ENCODE peak calls at places on chromosomes 1 and 21, in six cellular contexts. O is H9, D is fibroblast of lung, U is dorsolateral prefrontal cortex, F is HCT116, W is HFF-Myc. A is an unnamed sample.

GRCh38 chr1:64121766-64122385 is 81.5 kb upstream of the UBE2U start:
- DNase-seq in O (no peak), D (peak; percentile 57), U (no peak), F (no peak), W (no peak), A (no peak)

GRCh38 chr1:30908886-30909777 is 574 bp upstream of the SDC3 start:
- DNase-seq in O (peak; percentile 65), D (no peak), U (no peak), F (no peak), W (no peak), A (no peak)

GRCh38 chr1:15669074-15669473 is 15.0 kb upstream of the PLEKHM2 start:
- DNase-seq in O (peak; percentile 50), D (no peak), U (no peak), F (no peak), W (no peak), A (no peak)

GRCh38 chr1:209354111-209354839 is 229.2 kb upstream of the CAMK1G start:
- DNase-seq in O (peak; percentile 91), D (peak; percentile 90), U (peak; percentile 38), F (peak; percentile 85), W (peak; percentile 81), A (peak; percentile 72)

GRCh38 chr1:16727190-16728111 is 12.9 kb upstream of the RNU1-4 start:
- DNase-seq in O (peak; percentile 68), D (peak; percentile 65), U (no peak), F (peak; percentile 100), W (peak; percentile 56), A (no peak)

GRCh38 chr1:244863491-244864252 is 671 bp downstream of the HNRNPU start:
- DNase-seq in O (no peak), D (no peak), U (no peak), F (no peak), W (no peak), A (no peak)

GRCh38 chr21:28856588-28857250 is 136.0 kb downstream of the LTN1 start:
- DNase-seq in O (peak; percentile 44), D (no peak), U (no peak), F (no peak), W (no peak), A (no peak)

GRCh38 chr1:41713557-41714327 is 205.0 kb downstream of the HIVEP3 start:
- DNase-seq in O (no peak), D (peak; percentile 92), U (no peak), F (no peak), W (peak; percentile 36), A (no peak)

GRCh38 chr1:197066719-197067456 is at the start of gene F13B:
- DNase-seq in O (no peak), D (no peak), U (no peak), F (no peak), W (no peak), A (no peak)

GRCh38 chr1:89306273-89306672 is 33.6 kb upstream of the GBP5 start:
- DNase-seq in O (no peak), D (no peak), U (no peak), F (no peak), W (no peak), A (no peak)

GRCh38 chr1:155463865-155464264 is 98.7 kb downstream of the ASH1L start:
- DNase-seq in O (no peak), D (peak; percentile 87), U (no peak), F (no peak), W (peak; percentile 21), A (no peak)

GRCh38 chr1:44643721-44644330 is 30.5 kb downstream of the TMEM53 start:
- DNase-seq in O (no peak), D (peak; percentile 33), U (no peak), F (no peak), W (no peak), A (no peak)

GRCh38 chr21:14480601-14481000 is 65.5 kb downstream of the SAMSN1 start:
- DNase-seq in O (no peak), D (no peak), U (no peak), F (no peak), W (no peak), A (no peak)

GRCh38 chr1:40583980-40584379 is 52.5 kb downstream of the ZNF684 start:
- DNase-seq in O (no peak), D (no peak), U (no peak), F (no peak), W (no peak), A (no peak)

GRCh38 chr1:3732747-3733602 is 19.3 kb upstream of the CCDC27 start:
- DNase-seq in O (peak; percentile 76), D (peak; percentile 23), U (no peak), F (no peak), W (no peak), A (no peak)

GRCh38 chr1:214552174-214552608 is 789 bp upstream of the PTPN14 start:
- DNase-seq in O (peak; percentile 87), D (peak; percentile 82), U (no peak), F (peak; percentile 71), W (peak; percentile 58), A (peak; percentile 5)

GRCh38 chr21:42193131-42193671 is 25.7 kb upstream of the ABCG1 start:
- DNase-seq in O (no peak), D (peak; percentile 23), U (no peak), F (no peak), W (no peak), A (no peak)

GRCh38 chr1:54838565-54839180 is 37.5 kb upstream of the TTC22 start:
- DNase-seq in O (no peak), D (no peak), U (no peak), F (no peak), W (no peak), A (no peak)

GRCh38 chr1:89953072-89953626 is 41.8 kb upstream of the ZNF326 start:
- DNase-seq in O (peak; percentile 67), D (peak; percentile 95), U (no peak), F (peak; percentile 81), W (peak; percentile 68), A (no peak)

GRCh38 chr1:18530567-18531502 is 50.1 kb downstream of the KLHDC7A start:
- DNase-seq in O (peak; percentile 55), D (no peak), U (no peak), F (peak; percentile 21), W (no peak), A (no peak)

GRCh38 chr1:24289937-24290595 is 29.1 kb upstream of the GRHL3 start:
- DNase-seq in O (no peak), D (peak; percentile 93), U (peak; percentile 70), F (no peak), W (peak; percentile 52), A (no peak)

GRCh38 chr1:6385673-6386191 is 7.8 kb downstream of the ACOT7 start:
- DNase-seq in O (peak; percentile 93), D (peak; percentile 83), U (peak; percentile 43), F (peak; percentile 77), W (peak; percentile 41), A (peak; percentile 31)

GRCh38 chr1:162823231-162823630 is 32.7 kb downstream of the HSD17B7 start:
- DNase-seq in O (no peak), D (no peak), U (no peak), F (no peak), W (no peak), A (no peak)

GRCh38 chr1:15965228-15965767 is 10.6 kb downstream of the ZBTB17 start:
- DNase-seq in O (no peak), D (peak; percentile 82), U (no peak), F (no peak), W (no peak), A (no peak)

GRCh38 chr1:211472724-211473123 is 19.2 kb downstream of the RD3 start:
- DNase-seq in O (no peak), D (no peak), U (no peak), F (no peak), W (no peak), A (no peak)

GRCh38 chr21:31668651-31669491 is 9.4 kb downstream of the SOD1 start:
- DNase-seq in O (no peak), D (no peak), U (no peak), F (no peak), W (no peak), A (no peak)

GRCh38 chr1:205294175-205294913 is 27.2 kb downstream of the NUAK2 start:
- DNase-seq in O (peak; percentile 69), D (peak; percentile 92), U (no peak), F (no peak), W (peak; percentile 86), A (no peak)

GRCh38 chr1:35544976-35545375 is 12.2 kb downstream of the KIAA0319L start:
- DNase-seq in O (peak; percentile 76), D (no peak), U (no peak), F (no peak), W (no peak), A (no peak)
- TF ChIP-seq CTCF in O (peak; percentile 81), D (no peak), U (peak; percentile 71), F (peak; percentile 9), W (peak; percentile 10), A (peak; percentile 58)

DNA sequence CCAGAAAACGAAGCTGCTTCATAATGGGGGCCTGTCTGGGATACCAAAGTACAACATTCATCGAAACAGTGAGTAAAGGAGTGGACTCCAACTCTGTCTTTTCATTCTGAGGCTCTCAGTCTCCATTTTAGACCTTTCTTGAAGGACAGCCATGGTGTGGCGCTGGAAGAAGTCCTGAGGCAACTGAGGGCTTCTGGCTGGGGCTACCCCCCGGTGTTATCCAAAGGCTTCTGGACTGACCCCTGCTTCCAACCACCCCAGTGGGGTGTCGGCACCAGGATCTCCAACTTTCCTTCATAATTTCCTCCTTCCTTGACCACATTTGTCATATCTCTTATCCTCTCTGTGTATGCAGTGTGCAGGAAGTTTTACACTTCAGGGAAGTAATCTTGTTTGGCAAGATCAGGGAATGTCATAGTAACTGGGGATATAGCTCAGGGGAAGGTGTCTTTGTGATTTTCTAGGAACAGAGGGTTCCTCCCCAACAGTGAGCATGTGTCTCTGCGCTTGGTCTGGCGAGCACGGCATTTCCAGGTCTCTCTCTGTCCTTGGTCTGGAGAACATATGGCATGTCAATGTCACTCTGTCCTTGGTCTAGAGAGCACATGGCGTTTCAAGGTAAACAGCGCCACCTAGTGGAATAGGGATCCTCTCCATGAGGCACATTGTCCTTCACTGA is 19.4 kb upstream of the BSDC1 start:
- DNase-seq in O (peak; percentile 71), D (peak; percentile 22), U (no peak), F (peak; percentile 69), W (peak; percentile 67), A (peak; percentile 57)
- TF ChIP-seq CTCF in O (peak; percentile 87), D (peak; percentile 70), U (peak; percentile 84), F (peak; percentile 68), W (peak; percentile 78), A (peak; percentile 65)

GRCh38 chr1:194294006-194294405 is 1107.6 kb upstream of the B3GALT2 start:
- DNase-seq in O (no peak), D (no peak), U (no peak), F (no peak), W (no peak), A (no peak)
- TF ChIP-seq CTCF in O (no peak), D (no peak), U (no peak), F (no peak), W (no peak), A (no peak)

DNA sequence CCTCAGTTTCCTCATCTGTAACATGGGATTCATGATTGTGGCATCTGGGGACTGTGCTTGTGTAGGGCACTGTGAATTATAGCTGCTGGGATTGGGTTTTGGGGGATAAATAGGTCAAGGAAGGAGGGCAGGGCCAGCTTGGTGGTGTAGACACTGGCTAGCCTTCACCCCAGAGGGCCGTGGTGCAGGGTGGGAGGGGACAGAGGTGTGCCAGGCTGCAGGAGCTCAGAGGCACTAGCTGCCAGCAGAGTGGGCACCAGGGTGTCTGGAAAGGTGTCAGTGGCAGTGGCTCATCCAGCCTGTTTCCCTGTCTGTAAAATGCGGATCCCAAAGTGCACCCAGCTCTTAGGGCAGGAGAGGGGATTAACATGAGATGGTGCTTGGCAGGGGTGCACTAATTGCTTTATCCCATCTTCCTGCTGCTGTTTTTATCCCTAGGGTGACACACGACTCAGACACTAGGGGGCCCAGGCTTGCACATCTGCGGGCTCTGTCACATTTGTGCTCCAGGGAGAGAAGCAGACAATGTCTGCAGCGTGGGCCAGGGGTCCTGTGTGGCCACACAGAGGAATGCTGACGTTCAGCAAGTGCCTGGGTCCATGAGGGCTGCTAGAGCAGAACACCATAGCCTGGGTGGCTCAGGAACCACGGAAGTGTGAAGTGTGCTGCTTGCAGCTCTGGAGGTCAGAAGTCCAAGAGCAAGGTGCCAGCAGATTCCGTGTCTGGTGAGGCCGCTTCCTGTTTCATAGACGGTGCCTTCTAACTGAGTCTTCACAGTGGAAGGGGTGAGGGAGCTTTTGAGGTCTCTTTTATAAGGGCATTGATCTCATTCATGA is 19.3 kb downstream of the OBSCN start:
- DNase-seq in O (no peak), D (peak; percentile 48), U (no peak), F (no peak), W (no peak), A (no peak)
- TF ChIP-seq CTCF in O (peak; percentile 26), D (no peak), U (no peak), F (no peak), W (peak; percentile 43), A (peak; percentile 41)

A was measured in neural crest cell.